ENCODE peak calls at places on chromosome 6, in five cellular contexts. N is breast epithelium; D is heart right ventricle; Q is CD8-positive, alpha-beta memory T cell; B is Peyer's patch. L is an unnamed sample.

GRCh38 chr6:166760288-166760687 is 133.2 kb upstream of the RPS6KA2 start:
- DNase-seq in N (no peak), Q (peak; percentile 33), D (no peak), B (no peak), L (no peak)

GRCh38 chr6:43278524-43279078 is 19.5 kb upstream of the SLC22A7 start:
- DNase-seq in D (no peak), B (peak; percentile 80), Q (no peak), N (no peak), L (peak; percentile 24)

GRCh38 chr6:160102956-160103824 is 18.4 kb upstream of the SLC22A1 start:
- DNase-seq in N (no peak), D (no peak), B (peak; percentile 44), Q (no peak), L (no peak)

GRCh38 chr6:39407446-39407993 is 85.0 kb upstream of the KCNK16 start:
- DNase-seq in B (no peak), Q (no peak), N (no peak), D (no peak), L (no peak)

GRCh38 chr6:1554241-1554880 is 55.4 kb upstream of the FOXC1 start:
- DNase-seq in D (no peak), B (no peak), Q (no peak), N (no peak), L (no peak)

GRCh38 chr6:30836957-30837356 is 47.4 kb upstream of the DDR1 start:
- DNase-seq in Q (no peak), N (no peak), B (no peak), D (no peak), L (no peak)

GRCh38 chr6:49606696-49607390 is 29.8 kb downstream of the RHAG start:
- DNase-seq in N (no peak), B (no peak), D (no peak), Q (no peak), L (peak; percentile 13)

GRCh38 chr6:112701201-112701600 is 354.1 kb downstream of the RFPL4B start:
- DNase-seq in Q (no peak), D (no peak), B (no peak), N (no peak), L (peak; percentile 61)

DNA sequence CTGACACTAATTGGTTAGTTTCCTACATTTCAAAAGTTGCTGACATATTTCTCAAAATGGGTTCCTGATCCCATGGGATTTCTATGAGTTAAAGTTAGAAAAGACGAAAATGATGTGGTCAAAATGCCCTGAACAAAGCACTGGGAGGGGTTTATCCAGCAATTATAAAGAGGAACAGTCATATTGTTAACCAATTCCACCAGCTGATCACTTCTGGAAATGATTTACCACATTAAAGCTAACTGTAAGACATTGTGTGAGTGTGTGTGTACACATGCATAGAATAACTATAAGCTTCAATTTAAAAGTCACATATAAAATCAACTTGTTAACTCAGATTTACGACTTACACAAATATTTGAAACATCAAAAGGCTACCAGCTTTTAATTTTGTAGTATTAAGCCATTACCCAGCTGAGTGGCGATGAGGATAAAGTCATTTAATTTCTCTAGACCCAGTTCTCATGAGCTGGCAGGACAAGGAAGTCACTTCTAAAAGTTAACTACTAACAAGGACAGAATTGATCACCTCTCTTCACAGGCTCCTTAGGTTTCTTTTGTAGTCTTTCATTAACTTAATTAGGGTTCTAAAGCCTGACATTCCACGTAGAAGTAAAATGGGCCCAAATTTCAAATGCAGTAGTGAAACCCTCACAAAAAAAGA is 40.4 kb downstream of the MAN1A1 start:
- DNase-seq in B (no peak), D (no peak), Q (no peak), N (no peak), L (no peak)
- H3K4me1 ChIP-seq in B (no peaks in the 10 kb centered on the region), D (peaks cover 22% of the 10 kb centered on the region), Q (peaks cover 26% of the 10 kb centered on the region), N (no peaks in the 10 kb centered on the region), L (peaks cover 14% of the 10 kb centered on the region)

DNA sequence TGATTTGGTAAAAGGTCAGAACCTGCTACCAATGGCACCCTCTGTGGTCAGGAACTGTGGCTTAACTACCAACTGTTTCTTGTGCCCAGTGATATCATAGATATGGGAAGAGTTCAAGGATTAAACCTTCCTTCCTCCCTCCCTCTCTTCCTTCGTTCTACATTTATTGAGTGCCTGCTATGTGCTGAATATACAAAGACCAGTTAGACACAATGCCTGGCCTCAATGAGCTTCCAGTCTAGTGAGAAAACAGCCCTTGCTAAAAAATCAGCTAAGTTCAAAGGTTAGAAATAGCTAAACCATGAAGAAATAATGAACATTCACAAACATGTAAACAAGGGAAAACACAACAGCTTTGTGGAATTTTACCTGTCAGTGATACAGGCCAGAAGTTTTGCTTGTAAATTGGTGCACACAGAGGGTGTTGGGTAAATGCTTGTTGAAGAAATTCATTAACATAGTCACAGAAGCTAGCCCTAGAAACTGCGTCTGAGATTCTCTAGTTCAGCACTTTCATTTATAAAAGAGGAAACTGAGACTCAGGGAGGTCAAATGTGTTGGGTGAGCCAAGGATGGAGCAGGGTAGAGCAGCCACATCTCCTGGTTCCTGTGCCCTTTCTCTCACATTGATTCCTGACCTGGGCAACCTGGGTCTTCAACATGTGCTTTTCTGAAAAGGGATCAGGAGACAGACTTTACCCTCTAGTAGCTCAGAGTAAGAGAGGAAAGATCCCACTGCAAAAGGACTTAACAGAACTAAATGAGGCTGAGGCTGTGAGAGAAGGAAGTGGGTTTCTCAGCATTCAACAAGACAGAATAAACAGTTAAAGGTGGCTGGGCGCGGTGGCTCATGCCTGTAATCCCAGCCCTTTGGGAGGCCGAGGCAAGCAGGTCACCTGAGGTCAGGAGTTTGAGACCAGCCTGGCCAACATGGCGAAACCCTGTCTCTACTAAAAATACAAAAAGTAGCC is 14.4 kb upstream of the FOXO3 start:
- DNase-seq in D (no peak), Q (no peak), N (no peak), B (no peak), L (no peak)
- H3K4me1 ChIP-seq in D (no peaks in the 10 kb centered on the region), Q (peaks cover 20% of the 10 kb centered on the region), N (no peaks in the 10 kb centered on the region), B (no peaks in the 10 kb centered on the region), L (no peaks in the 10 kb centered on the region)

DNA sequence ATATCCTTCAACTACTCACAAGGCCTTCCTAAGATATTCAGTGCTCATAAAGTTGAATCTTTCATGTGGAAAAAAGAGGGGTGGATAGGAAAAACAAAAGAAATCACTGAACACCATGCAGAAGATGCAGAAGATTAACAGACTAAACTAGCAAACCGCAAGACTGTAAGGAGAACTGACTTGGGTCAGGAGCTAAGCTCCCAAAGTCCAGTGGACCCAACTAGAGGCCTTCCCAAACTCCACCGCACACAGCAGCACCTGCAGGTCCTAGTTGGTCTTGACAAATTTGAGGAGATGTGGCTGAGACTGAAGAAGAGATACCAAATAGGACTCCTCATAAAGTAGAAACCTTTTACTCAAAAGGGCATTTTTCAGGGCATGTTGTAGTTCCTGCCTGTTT is 3.3 kb downstream of the RIPK1 start:
- DNase-seq in N (no peak), Q (no peak), D (no peak), B (no peak), L (no peak)
- H3K4me1 ChIP-seq in N (no peaks in the 10 kb centered on the region), Q (peaks cover 39% of the 10 kb centered on the region), D (peaks cover 36% of the 10 kb centered on the region), B (no peaks in the 10 kb centered on the region), L (peaks cover 2% of the 10 kb centered on the region)

GRCh38 chr6:32191696-32192607 is 491 bp downstream of the GPSM3 start:
- DNase-seq in N (no peak), D (no peak), Q (no peak), B (no peak), L (no peak)
- H3K4me1 ChIP-seq in N (no peaks in the 10 kb centered on the region), D (peaks cover 34% of the 10 kb centered on the region), Q (peaks cover 55% of the 10 kb centered on the region), B (peaks cover 3% of the 10 kb centered on the region), L (peaks cover 3% of the 10 kb centered on the region)

GRCh38 chr6:156777577-156777865 is 343 bp downstream of the ARID1B start:
- DNase-seq in B (no peak), N (no peak), D (no peak), Q (no peak), L (no peak)

GRCh38 chr6:156777866-156778614 is 862 bp downstream of the ARID1B start:
- DNase-seq in Q (peak; percentile 69), N (peak; percentile 62), D (peak; percentile 61), B (peak; percentile 77), L (peak; percentile 86)

GRCh38 chr6:156779206-156780116 is 2.3 kb downstream of the ARID1B start:
- DNase-seq in D (peak; percentile 63), B (peak; percentile 76), N (no peak), Q (peak; percentile 51), L (peak; percentile 83)

GRCh38 chr6:156780117-156780641 is 3.0 kb downstream of the ARID1B start:
- DNase-seq in D (no peak), N (no peak), B (no peak), Q (peak; percentile 66), L (no peak)

DNA sequence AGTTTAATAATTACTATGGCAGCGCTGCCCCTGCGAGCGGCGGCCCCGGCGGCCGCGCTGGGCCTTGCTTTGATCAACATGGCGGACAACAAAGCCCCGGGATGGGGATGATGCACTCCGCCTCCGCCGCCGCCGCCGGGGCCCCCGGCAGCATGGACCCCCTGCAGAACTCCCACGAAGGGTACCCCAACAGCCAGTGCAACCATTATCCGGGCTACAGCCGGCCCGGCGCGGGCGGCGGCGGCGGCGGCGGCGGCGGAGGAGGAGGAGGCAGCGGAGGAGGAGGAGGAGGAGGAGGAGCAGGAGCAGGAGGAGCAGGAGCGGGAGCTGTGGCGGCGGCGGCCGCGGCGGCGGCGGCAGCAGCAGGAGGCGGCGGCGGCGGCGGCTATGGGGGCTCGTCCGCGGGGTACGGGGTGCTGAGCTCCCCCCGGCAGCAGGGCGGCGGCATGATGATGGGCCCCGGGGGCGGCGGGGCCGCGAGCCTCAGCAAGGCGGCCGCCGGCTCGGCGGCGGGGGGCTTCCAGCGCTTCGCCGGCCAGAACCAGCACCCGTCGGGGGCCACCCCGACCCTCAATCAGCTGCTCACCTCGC is 1.5 kb downstream of the ARID1B start:
- DNase-seq in D (peak; percentile 69), Q (peak; percentile 51), B (peak; percentile 79), N (peak; percentile 59), L (peak; percentile 88)
- H3K4me1 ChIP-seq in D (peaks cover 46% of the 10 kb centered on the region), Q (peaks cover 25% of the 10 kb centered on the region), B (peaks cover 4% of the 10 kb centered on the region), N (no peaks in the 10 kb centered on the region), L (peaks cover 2% of the 10 kb centered on the region)

GRCh38 chr6:91376686-91377085 is 789.8 kb upstream of the MAP3K7 start:
- DNase-seq in N (no peak), B (no peak), D (no peak), Q (no peak), L (no peak)
- H3K4me1 ChIP-seq in N (no peaks in the 10 kb centered on the region), B (no peaks in the 10 kb centered on the region), D (no peaks in the 10 kb centered on the region), Q (no peaks in the 10 kb centered on the region), L (no peaks in the 10 kb centered on the region)

GRCh38 chr6:168686831-168687730 is 246.1 kb downstream of the SMOC2 start:
- DNase-seq in D (no peak), B (no peak), N (no peak), Q (no peak), L (no peak)
- H3K4me1 ChIP-seq in D (no peaks in the 10 kb centered on the region), B (no peaks in the 10 kb centered on the region), N (no peaks in the 10 kb centered on the region), Q (no peaks in the 10 kb centered on the region), L (no peaks in the 10 kb centered on the region)

GRCh38 chr6:137763861-137764260 is 103.2 kb upstream of the TNFAIP3 start:
- DNase-seq in B (no peak), D (no peak), N (no peak), Q (no peak), L (no peak)
- H3K4me1 ChIP-seq in B (no peaks in the 10 kb centered on the region), D (no peaks in the 10 kb centered on the region), N (no peaks in the 10 kb centered on the region), Q (peaks cover 17% of the 10 kb centered on the region), L (no peaks in the 10 kb centered on the region)

GRCh38 chr6:11538049-11538798 is 675 bp downstream of the TMEM170B start:
- DNase-seq in B (no peak), D (peak; percentile 32), Q (peak; percentile 17), N (peak; percentile 52), L (peak; percentile 75)

GRCh38 chr6:11535801-11536230 is 1.7 kb upstream of the TMEM170B start:
- DNase-seq in D (no peak), B (no peak), Q (no peak), N (no peak), L (no peak)

GRCh38 chr6:11537229-11538048 is at the start of gene TMEM170B:
- DNase-seq in B (peak; percentile 90), Q (peak; percentile 98), D (peak; percentile 98), N (peak; percentile 89), L (peak; percentile 96)

GRCh38 chr6:11538799-11539468 is 1.4 kb downstream of the TMEM170B start:
- DNase-seq in D (no peak), Q (no peak), B (no peak), N (no peak), L (no peak)

GRCh38 chr6:11536795-11537194 is 754 bp upstream of the TMEM170B start:
- DNase-seq in N (no peak), Q (no peak), D (no peak), B (no peak), L (peak; percentile 43)
- H3K4me1 ChIP-seq in N (no peaks in the 10 kb centered on the region), Q (peaks cover 13% of the 10 kb centered on the region), D (peaks cover 7% of the 10 kb centered on the region), B (no peaks in the 10 kb centered on the region), L (no peaks in the 10 kb centered on the region)

L was measured in right cardiac atrium.